ENCODE peak calls at places on chromosome 1, in six cellular contexts. X is tibial nerve, W is body of pancreas, M is hepatocyte, S is tibial artery, K is H9. U is an unnamed sample. For H3K4me1 and H3K9me3, the result is how much of the 10 kb centered on the place peaks cover.

GRCh38 chr1:64757213-64757612 is 12.3 kb downstream of the RAVER2 start:
- DNase-seq in X (no peak), W (peak), M (no peak), S (no peak), K (no peak), U (no peak)

GRCh38 chr1:77762072-77762476 is 2.4 kb upstream of the USP33 start:
- DNase-seq in X (no peak), W (no peak), M (peak), S (no peak), K (no peak), U (no peak)

GRCh38 chr1:221715321-221716169 is 26.3 kb downstream of the DUSP10 start:
- DNase-seq in X (no peak), W (peak), M (peak), S (no peak), K (peak), U (no peak)

GRCh38 chr1:27336756-27337155 is 5.1 kb upstream of the SYTL1 start:
- DNase-seq in X (no peak), W (no peak), M (no peak), S (no peak), K (no peak), U (no peak)

GRCh38 chr1:89607156-89607555 is 25.8 kb upstream of the LRRC8C start:
- DNase-seq in X (no peak), W (no peak), M (no peak), S (no peak), K (no peak), U (no peak)

GRCh38 chr1:80509965-80510522 is 1290.7 kb upstream of the ADGRL2 start:
- DNase-seq in X (no peak), W (no peak), M (no peak), S (no peak), K (peak), U (no peak)

GRCh38 chr1:201142011-201142853 is 12.0 kb downstream of the TMEM9 start:
- DNase-seq in X (no peak), W (no peak), M (no peak), S (peak), K (no peak), U (no peak)

GRCh38 chr1:204601979-204602653 is 83.4 kb downstream of the LRRN2 start:
- DNase-seq in X (no peak), W (no peak), M (no peak), S (no peak), K (no peak), U (no peak)

GRCh38 chr1:162040657-162041056 is 17.0 kb upstream of the OLFML2B start:
- DNase-seq in X (no peak), W (no peak), M (peak), S (no peak), K (no peak), U (no peak)

GRCh38 chr1:51242546-51242945 is 6.5 kb downstream of the RNF11 start:
- DNase-seq in X (no peak), W (no peak), M (no peak), S (no peak), K (no peak), U (no peak)

GRCh38 chr1:76868154-76868882 is 1.0 kb downstream of the ST6GALNAC5 start:
- DNase-seq in X (peak), W (peak), M (peak), S (no peak), K (peak), U (no peak)

GRCh38 chr1:244100691-244101453 is 49.8 kb downstream of the ZBTB18 start:
- DNase-seq in X (no peak), W (no peak), M (no peak), S (no peak), K (no peak), U (no peak)

GRCh38 chr1:39753132-39754025 is 14.7 kb downstream of the PPIE start:
- DNase-seq in X (no peak), W (no peak), M (no peak), S (no peak), K (peak), U (no peak)

GRCh38 chr1:206890690-206891089 is 6.6 kb upstream of the IL24 start:
- DNase-seq in X (no peak), W (no peak), M (no peak), S (no peak), K (no peak), U (peak)

GRCh38 chr1:236705771-236706565 is 19.7 kb downstream of the ACTN2 start:
- DNase-seq in X (no peak), W (no peak), M (no peak), S (no peak), K (no peak), U (no peak)

GRCh38 chr1:87833158-87833557 is 504.5 kb downstream of the LMO4 start:
- DNase-seq in X (no peak), W (no peak), M (no peak), S (no peak), K (no peak), U (no peak)

GRCh38 chr1:96926176-96926575 is 204.6 kb downstream of the PTBP2 start:
- DNase-seq in X (no peak), W (no peak), M (no peak), S (no peak), K (no peak), U (no peak)

GRCh38 chr1:229203030-229203751 is 67.7 kb upstream of the RAB4A start:
- DNase-seq in X (no peak), W (no peak), M (peak), S (no peak), K (peak), U (no peak)

GRCh38 chr1:17163371-17163770 is 41.6 kb upstream of the PADI1 start:
- DNase-seq in X (no peak), W (no peak), M (no peak), S (no peak), K (no peak), U (no peak)

GRCh38 chr1:15411593-15412487 is 2.2 kb downstream of the EFHD2 start:
- DNase-seq in X (peak), W (no peak), M (no peak), S (peak), K (no peak), U (peak)

GRCh38 chr1:110130989-110131388 is 18.7 kb downstream of the UBL4B start:
- DNase-seq in X (no peak), W (no peak), M (no peak), S (no peak), K (no peak), U (no peak)

GRCh38 chr1:9181990-9182783 is 52.4 kb upstream of the H6PD start:
- DNase-seq in X (no peak), W (peak), M (peak), S (no peak), K (peak), U (peak)

GRCh38 chr1:43636006-43636641 is 13.8 kb upstream of the KDM4A start:
- DNase-seq in X (no peak), W (no peak), M (no peak), S (no peak), K (no peak), U (no peak)

GRCh38 chr1:5956022-5956830 is 36.0 kb downstream of the NPHP4 start:
- DNase-seq in X (no peak), W (no peak), M (no peak), S (no peak), K (no peak), U (no peak)
- H3K27ac ChIP-seq in X (no peak), W (no peak), M (no peak), S (no peak), K (no peak), U (no peak)

GRCh38 chr1:168498159-168498609 is 45.6 kb downstream of the XCL2 start:
- DNase-seq in X (no peak), W (no peak), M (peak), S (no peak), K (no peak), U (no peak)
- H3K4me1 ChIP-seq in X (under half), W (under half), M (under half), S (under half), K (under half), U (under half)

DNA sequence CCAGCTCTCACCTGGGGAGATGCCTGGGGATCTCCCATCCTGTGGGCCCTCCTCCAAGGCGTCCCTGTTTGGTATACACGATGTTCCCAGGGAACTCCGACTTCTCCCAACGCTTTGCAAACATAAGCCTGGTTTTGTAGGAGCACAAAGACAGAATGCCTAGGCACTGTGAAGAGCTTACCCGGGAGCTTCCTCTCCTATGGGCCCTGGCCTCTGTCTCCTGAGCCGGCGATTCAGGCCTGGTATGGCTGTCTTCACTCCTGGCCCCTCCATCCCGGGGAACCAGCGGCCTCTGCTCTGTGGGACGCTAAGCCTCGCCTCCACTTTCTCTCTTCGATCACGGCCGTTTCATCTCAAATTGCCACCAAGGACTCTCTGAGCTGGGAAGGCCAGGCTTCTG is 59.6 kb upstream of the ACTRT2 start:
- DNase-seq in X (no peak), W (no peak), M (no peak), S (no peak), K (no peak), U (no peak)
- H3K9me3 ChIP-seq in X (under half), W (under half), M (under half), S (under half), K (half or more), U (under half)

DNA sequence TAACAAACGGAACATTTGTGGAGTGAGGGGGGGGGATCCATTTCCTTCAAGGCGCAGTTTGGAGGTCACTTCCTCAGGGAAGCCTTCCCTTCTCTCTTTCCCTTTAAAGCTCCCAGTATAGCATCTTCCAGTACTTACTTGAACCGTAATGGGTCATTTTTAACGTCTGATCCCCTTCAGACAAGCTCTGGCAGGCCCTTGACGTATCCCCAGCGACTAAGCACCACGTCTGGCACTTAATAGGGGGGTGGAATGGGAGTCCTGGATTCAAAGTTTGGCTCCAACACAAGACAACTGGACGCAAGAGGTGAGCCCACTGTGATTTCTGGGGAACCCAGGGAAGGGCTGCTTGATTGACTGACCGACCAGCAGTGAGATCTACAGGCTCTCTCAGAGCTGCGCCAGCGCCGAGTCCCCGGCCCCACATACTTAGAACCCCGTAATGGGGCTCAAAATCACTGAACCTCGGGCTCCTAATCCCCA is 441 bp downstream of the YARS1 start:
- DNase-seq in X (no peak), W (no peak), M (peak), S (peak), K (no peak), U (peak)
- H3K27ac ChIP-seq in X (peak), W (peak), M (peak), S (peak), K (no peak), U (peak)

GRCh38 chr1:226675720-226676357 is 63.2 kb downstream of the ITPKB start:
- DNase-seq in X (no peak), W (no peak), M (no peak), S (no peak), K (no peak), U (no peak)
- H3K4me1 ChIP-seq in X (half or more), W (under half), M (under half), S (under half), K (under half), U (half or more)